ENCODE peak calls at places on chromosomes 5 and 9, in eight cellular contexts. Z is CD4-positive, alpha-beta T cell; N is mammary epithelial cell; B is AG10803; H is cardiac fibroblast; V is PC-3; Y is osteocyte; S is activated B cell treated with CpG ODN at 0.5 μM for 24 hours. P is an unnamed sample.

GRCh38 chr5:156699147-156699546 is 150.9 kb upstream of the PPP1R2B start:
- DNase-seq in Z (no peak), N (no peak), B (no peak), H (no peak), V (peak; percentile 13), Y (no peak), S (no peak), P (no peak)

GRCh38 chr5:92237896-92238295 is 854.8 kb upstream of the ARRDC3 start:
- DNase-seq in Z (no peak), N (peak; percentile 36), B (no peak), H (no peak), V (peak; percentile 1), Y (no peak), S (no peak), P (no peak)

GRCh38 chr5:68436686-68437520 is 221.3 kb downstream of the PIK3R1 start:
- DNase-seq in Z (no peak), N (no peak), B (peak; percentile 86), H (peak; percentile 43), V (no peak), Y (no peak), S (no peak), P (no peak)

GRCh38 chr9:32783168-32783891 is at the start of gene TMEM215:
- DNase-seq in Z (no peak), N (peak; percentile 1), B (no peak), H (no peak), V (no peak), Y (peak; percentile 85), S (no peak), P (peak; percentile 52)

GRCh38 chr5:111830333-111830732 is 73.3 kb upstream of the NREP start:
- DNase-seq in Z (no peak), N (peak; percentile 94), B (peak; percentile 36), H (peak; percentile 24), V (peak; percentile 98), Y (no peak), S (no peak), P (no peak)

GRCh38 chr5:850511-851006 is at the start of gene ZDHHC11:
- DNase-seq in Z (no peak), N (no peak), B (no peak), H (no peak), V (peak; percentile 89), Y (no peak), S (peak; percentile 10), P (no peak)

GRCh38 chr5:119269061-119269579 is 86.7 kb upstream of the TNFAIP8 start:
- DNase-seq in Z (peak; percentile 34), N (peak; percentile 50), B (no peak), H (peak; percentile 17), V (peak; percentile 38), Y (no peak), S (peak; percentile 25), P (no peak)

GRCh38 chr5:68419637-68420452 is 204.3 kb downstream of the PIK3R1 start:
- DNase-seq in Z (no peak), N (no peak), B (peak; percentile 28), H (peak; percentile 66), V (no peak), Y (no peak), S (no peak), P (no peak)

GRCh38 chr9:133979921-133980863 is 11.9 kb downstream of the VAV2 start:
- DNase-seq in Z (no peak), N (no peak), B (no peak), H (no peak), V (no peak), Y (no peak), S (no peak), P (no peak)

GRCh38 chr9:107711528-107711927 is 222.0 kb upstream of the KLF4 start:
- DNase-seq in Z (no peak), N (peak; percentile 88), B (peak; percentile 98), H (peak; percentile 94), V (peak; percentile 97), Y (no peak), S (no peak), P (no peak)

GRCh38 chr9:14245901-14246525 is 67.9 kb downstream of the NFIB start:
- DNase-seq in Z (no peak), N (no peak), B (peak; percentile 68), H (peak; percentile 81), V (no peak), Y (no peak), S (no peak), P (no peak)

GRCh38 chr5:71456362-71456743 is 902 bp downstream of the BDP1 start:
- DNase-seq in Z (no peak), N (no peak), B (no peak), H (no peak), V (peak; percentile 1), Y (no peak), S (no peak), P (no peak)

GRCh38 chr5:127040779-127041520 is 10.6 kb upstream of the MARCHF3 start:
- DNase-seq in Z (no peak), N (peak; percentile 87), B (no peak), H (peak; percentile 47), V (peak; percentile 79), Y (no peak), S (no peak), P (no peak)

GRCh38 chr9:21741151-21741550 is 61.3 kb upstream of the MTAP start:
- DNase-seq in Z (no peak), N (no peak), B (peak; percentile 50), H (peak; percentile 49), V (no peak), Y (no peak), S (no peak), P (no peak)

GRCh38 chr5:157718529-157718928 is 12.7 kb upstream of the THG1L start:
- DNase-seq in Z (peak; percentile 13), N (peak; percentile 52), B (peak; percentile 76), H (peak; percentile 85), V (peak; percentile 92), Y (no peak), S (no peak), P (no peak)

GRCh38 chr5:10562202-10563131 is 1.4 kb upstream of the ANKRD33B start:
- DNase-seq in Z (no peak), N (no peak), B (no peak), H (no peak), V (no peak), Y (no peak), S (peak; percentile 77), P (no peak)

GRCh38 chr9:134028076-134028475 is 2.8 kb downstream of the BRD3OS start:
- DNase-seq in Z (no peak), N (no peak), B (no peak), H (no peak), V (no peak), Y (no peak), S (no peak), P (no peak)

GRCh38 chr9:36791204-36791948 is 218.7 kb downstream of the MELK start:
- DNase-seq in Z (no peak), N (peak; percentile 21), B (no peak), H (no peak), V (peak; percentile 27), Y (no peak), S (no peak), P (no peak)

GRCh38 chr9:36796671-36797419 is 224.2 kb downstream of the MELK start:
- DNase-seq in Z (no peak), N (no peak), B (no peak), H (no peak), V (no peak), Y (no peak), S (no peak), P (no peak)

GRCh38 chr9:36789886-36790285 is 217.2 kb downstream of the MELK start:
- DNase-seq in Z (no peak), N (no peak), B (no peak), H (no peak), V (peak; percentile 39), Y (no peak), S (no peak), P (no peak)

GRCh38 chr9:36797471-36798220 is 225.0 kb downstream of the MELK start:
- DNase-seq in Z (no peak), N (no peak), B (no peak), H (no peak), V (no peak), Y (no peak), S (no peak), P (no peak)

DNA sequence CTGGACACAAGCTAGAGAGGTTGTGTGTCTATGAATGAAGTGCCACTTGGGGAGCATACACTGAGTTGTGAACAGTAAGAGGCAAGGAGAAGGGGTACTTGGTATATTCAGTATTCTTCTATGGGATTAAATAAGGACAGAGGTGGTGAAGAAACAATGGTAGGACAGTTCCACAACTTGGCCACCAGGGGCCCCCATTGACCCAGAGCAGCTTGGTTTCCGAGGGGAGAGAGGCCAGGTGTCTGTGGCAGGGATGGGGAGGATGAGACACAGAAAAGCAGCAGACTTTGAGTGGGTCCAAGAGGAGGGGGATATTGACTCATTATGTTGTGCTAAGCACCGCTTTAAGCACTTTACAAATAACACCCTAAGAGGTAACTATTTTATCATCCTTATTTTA is 220.6 kb downstream of the MELK start:
- DNase-seq in Z (no peak), N (no peak), B (no peak), H (no peak), V (no peak), Y (no peak), S (no peak), P (no peak)
- TF ChIP-seq CTCF in Z (no peak), N (peak; percentile 20), B (peak; percentile 11), H (peak; percentile 31), V (peak; percentile 49), Y (no peak), S (no peak), P (peak; percentile 44)

DNA sequence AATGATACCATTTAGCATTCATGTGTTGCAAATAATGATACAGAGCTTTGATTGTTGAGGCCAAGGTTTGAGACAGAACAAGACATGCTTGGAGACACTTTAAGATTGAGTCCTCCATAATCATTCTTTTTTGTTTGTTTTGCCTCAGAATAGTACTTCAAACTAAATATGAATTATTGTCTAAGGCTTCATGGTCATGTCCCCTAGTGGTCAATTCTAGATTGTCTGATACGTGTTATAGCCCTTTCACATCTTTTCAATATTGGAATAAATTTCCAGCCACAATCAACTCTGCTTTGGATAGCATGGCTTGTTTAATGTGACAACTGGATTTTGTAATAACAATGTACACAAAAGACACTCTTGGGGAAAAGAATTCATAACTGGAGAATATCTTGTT is 64.2 kb downstream of the PRLR start:
- DNase-seq in Z (no peak), N (no peak), B (no peak), H (no peak), V (peak; percentile 10), Y (no peak), S (no peak), P (no peak)
- TF ChIP-seq CTCF in Z (no peak), N (no peak), B (no peak), H (peak; percentile 37), V (peak; percentile 57), Y (no peak), S (no peak), P (peak; percentile 37)

GRCh38 chr5:150398432-150399157 is 14.1 kb downstream of the CD74 start:
- DNase-seq in Z (no peak), N (no peak), B (no peak), H (no peak), V (no peak), Y (no peak), S (peak; percentile 59), P (no peak)
- TF ChIP-seq CTCF in Z (no peak), N (peak; percentile 27), B (peak; percentile 3), H (peak; percentile 32), V (peak; percentile 31), Y (no peak), S (no peak), P (peak; percentile 54)

DNA sequence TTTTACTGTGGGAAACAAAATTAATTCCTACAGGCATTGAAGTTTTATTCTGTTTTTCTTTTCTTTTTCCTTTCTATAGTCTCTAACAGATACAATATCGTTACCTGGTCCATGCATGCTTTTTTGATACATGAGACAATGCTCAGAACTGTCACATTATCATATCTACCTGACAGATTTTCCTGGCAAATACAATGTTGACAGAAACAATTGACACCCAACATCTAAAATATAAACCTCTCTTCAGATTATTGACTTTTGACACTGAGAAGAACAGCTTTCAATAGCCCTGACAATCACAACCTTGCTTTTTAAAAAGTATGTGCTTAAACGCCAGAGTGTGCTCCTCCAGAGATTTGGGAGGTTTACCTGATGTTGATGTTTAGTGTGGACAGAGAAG is 2334.6 kb upstream of the WWC1 start:
- DNase-seq in Z (no peak), N (no peak), B (no peak), H (no peak), V (no peak), Y (no peak), S (no peak), P (no peak)
- TF ChIP-seq CTCF in Z (no peak), N (no peak), B (no peak), H (no peak), V (no peak), Y (no peak), S (no peak), P (no peak)

P was measured in mesothelial cell of epicardium.